ENCODE peak calls at places on chromosomes 6 and 20, in six cellular contexts. X is right atrium auricular region, J is ovary, H is ascending aorta, Z is mesenchymal stem cell, Q is neuronal stem cell. K is an unnamed sample. For H3K9me3, the result is how much of the 10 kb centered on the place peaks cover.

GRCh38 chr6:31837612-31838553 is 10.3 kb downstream of the HSPA1B start:
- DNase-seq in X (no peak), J (no peak), H (no peak), Z (no peak), Q (no peak), K (no peak)

GRCh38 chr6:10418862-10419748 is 4.2 kb upstream of the TFAP2A start:
- DNase-seq in X (no peak), J (no peak), H (no peak), Z (no peak), Q (no peak), K (peak)

GRCh38 chr6:166495487-166496314 is 90.8 kb downstream of the RAMACL start:
- DNase-seq in X (no peak), J (no peak), H (no peak), Z (no peak), Q (no peak), K (no peak)

GRCh38 chr6:135021310-135022049 is 33.1 kb downstream of the HBS1L start:
- DNase-seq in X (no peak), J (no peak), H (no peak), Z (no peak), Q (no peak), K (no peak)

GRCh38 chr20:53157443-53158408 is 185.6 kb downstream of the TSHZ2 start:
- DNase-seq in X (no peak), J (peak), H (no peak), Z (peak), Q (peak), K (peak)

GRCh38 chr6:25232478-25232877 is 46.7 kb upstream of the CARMIL1 start:
- DNase-seq in X (no peak), J (no peak), H (no peak), Z (no peak), Q (no peak), K (no peak)

GRCh38 chr20:37524221-37524700 is 3.2 kb downstream of the NNAT start:
- DNase-seq in X (no peak), J (no peak), H (no peak), Z (no peak), Q (no peak), K (peak)

GRCh38 chr20:22757424-22758189 is 173.2 kb upstream of the FOXA2 start:
- DNase-seq in X (no peak), J (no peak), H (no peak), Z (no peak), Q (no peak), K (no peak)

GRCh38 chr6:31693535-31693934 is 9.6 kb downstream of the ABHD16A start:
- DNase-seq in X (no peak), J (no peak), H (no peak), Z (no peak), Q (no peak), K (no peak)

GRCh38 chr6:64266351-64266821 is 630.8 kb downstream of the PHF3 start:
- DNase-seq in X (no peak), J (no peak), H (no peak), Z (no peak), Q (no peak), K (no peak)

GRCh38 chr6:52285174-52286068 is 879 bp upstream of the MCM3 start:
- DNase-seq in X (no peak), J (no peak), H (no peak), Z (no peak), Q (no peak), K (no peak)

GRCh38 chr20:29878281-29878741 is 1379.2 kb upstream of the DEFB115 start:
- DNase-seq in X (no peak), J (no peak), H (no peak), Z (no peak), Q (no peak), K (no peak)

GRCh38 chr6:170139531-170139930 is 151.3 kb downstream of the DLL1 start:
- DNase-seq in X (no peak), J (peak), H (no peak), Z (no peak), Q (no peak), K (no peak)

GRCh38 chr6:36997811-36998722 is 7.4 kb upstream of the FGD2 start:
- DNase-seq in X (no peak), J (peak), H (no peak), Z (no peak), Q (no peak), K (no peak)

GRCh38 chr20:39574061-39574460 is 611.9 kb downstream of the DHX35 start:
- DNase-seq in X (no peak), J (no peak), H (no peak), Z (no peak), Q (no peak), K (no peak)

GRCh38 chr6:53326372-53327016 is 22.3 kb downstream of the ELOVL5 start:
- DNase-seq in X (no peak), J (peak), H (peak), Z (peak), Q (no peak), K (peak)

GRCh38 chr6:118377711-118378414 is 170.2 kb upstream of the PLN start:
- DNase-seq in X (no peak), J (no peak), H (no peak), Z (no peak), Q (peak), K (no peak)

GRCh38 chr6:31534011-31534410 is 5.2 kb downstream of the MCCD1 start:
- DNase-seq in X (no peak), J (no peak), H (no peak), Z (no peak), Q (no peak), K (no peak)

GRCh38 chr6:67633058-67633457 is 1002.0 kb upstream of the ADGRB3 start:
- DNase-seq in X (no peak), J (no peak), H (no peak), Z (no peak), Q (no peak), K (no peak)

GRCh38 chr6:159100011-159100788 is 55.4 kb upstream of the TAGAP start:
- DNase-seq in X (peak), J (no peak), H (no peak), Z (no peak), Q (no peak), K (no peak)

GRCh38 chr6:117605169-117605826 is 3.0 kb upstream of the GOPC start:
- DNase-seq in X (no peak), J (no peak), H (no peak), Z (peak), Q (peak), K (peak)

GRCh38 chr6:148175511-148176188 is 167.0 kb upstream of the SASH1 start:
- DNase-seq in X (no peak), J (no peak), H (no peak), Z (no peak), Q (no peak), K (peak)

GRCh38 chr6:87045521-87046075 is 49.3 kb downstream of the CGA start:
- DNase-seq in X (no peak), J (no peak), H (no peak), Z (no peak), Q (no peak), K (no peak)

GRCh38 chr6:158849899-158850806 is 31.0 kb upstream of the EZR start:
- DNase-seq in X (no peak), J (no peak), H (no peak), Z (peak), Q (no peak), K (peak)

GRCh38 chr6:157789861-157790260 is 33.2 kb upstream of the SNX9 start:
- DNase-seq in X (no peak), J (no peak), H (no peak), Z (no peak), Q (no peak), K (no peak)

GRCh38 chr6:14981960-14982359 is 263.9 kb upstream of the JARID2 start:
- DNase-seq in X (no peak), J (no peak), H (no peak), Z (no peak), Q (no peak), K (no peak)

GRCh38 chr6:70299456-70299855 is 3.4 kb downstream of the COL9A1 start:
- DNase-seq in X (no peak), J (no peak), H (no peak), Z (peak), Q (no peak), K (peak)

GRCh38 chr6:5763871-5764270 is 242.9 kb downstream of the NRN1 start:
- DNase-seq in X (no peak), J (no peak), H (no peak), Z (no peak), Q (no peak), K (no peak)

GRCh38 chr6:127893541-127893940 is 7.3 kb downstream of the THEMIS start:
- DNase-seq in X (no peak), J (no peak), H (no peak), Z (no peak), Q (no peak), K (no peak)

GRCh38 chr6:94454231-94454630 is 1034.9 kb upstream of the EPHA7 start:
- DNase-seq in X (no peak), J (no peak), H (no peak), Z (no peak), Q (no peak), K (no peak)

GRCh38 chr20:36197271-36197670 is 39.0 kb upstream of the AAR2 start:
- DNase-seq in X (no peak), J (no peak), H (no peak), Z (no peak), Q (no peak), K (peak)

GRCh38 chr6:26660096-26660425 is 515 bp upstream of the ZNF322 start:
- DNase-seq in X (no peak), J (no peak), H (no peak), Z (no peak), Q (no peak), K (no peak)

GRCh38 chr6:112503210-112503609 is 156.1 kb downstream of the RFPL4B start:
- DNase-seq in X (no peak), J (no peak), H (no peak), Z (peak), Q (peak), K (no peak)

GRCh38 chr6:56729719-56730118 is 87.0 kb upstream of the DST start:
- DNase-seq in X (no peak), J (no peak), H (no peak), Z (peak), Q (no peak), K (peak)

GRCh38 chr6:157317129-157317814 is 6.0 kb downstream of the TMEM242 start:
- DNase-seq in X (peak), J (peak), H (peak), Z (peak), Q (no peak), K (peak)

GRCh38 chr20:49821850-49822249 is 9.2 kb downstream of the SLC9A8 start:
- DNase-seq in X (no peak), J (no peak), H (no peak), Z (peak), Q (no peak), K (peak)

GRCh38 chr20:35129647-35130069 is 17.5 kb downstream of the EDEM2 start:
- DNase-seq in X (no peak), J (no peak), H (no peak), Z (peak), Q (no peak), K (peak)

GRCh38 chr20:49675368-49676151 is 38.1 kb downstream of the B4GALT5 start:
- DNase-seq in X (no peak), J (no peak), H (no peak), Z (no peak), Q (no peak), K (no peak)

GRCh38 chr20:5402903-5403531 is 86.3 kb upstream of the PROKR2 start:
- DNase-seq in X (no peak), J (no peak), H (no peak), Z (peak), Q (peak), K (peak)

GRCh38 chr20:7656662-7657061 is 283.6 kb downstream of the HAO1 start:
- DNase-seq in X (no peak), J (no peak), H (no peak), Z (no peak), Q (no peak), K (no peak)

GRCh38 chr6:140178550-140179334 is 804.3 kb upstream of the CITED2 start:
- DNase-seq in X (no peak), J (no peak), H (no peak), Z (no peak), Q (no peak), K (peak)
- H3K9me3 ChIP-seq in X (under half), J (under half), H (under half), Z (under half), Q (under half), K (under half)

DNA sequence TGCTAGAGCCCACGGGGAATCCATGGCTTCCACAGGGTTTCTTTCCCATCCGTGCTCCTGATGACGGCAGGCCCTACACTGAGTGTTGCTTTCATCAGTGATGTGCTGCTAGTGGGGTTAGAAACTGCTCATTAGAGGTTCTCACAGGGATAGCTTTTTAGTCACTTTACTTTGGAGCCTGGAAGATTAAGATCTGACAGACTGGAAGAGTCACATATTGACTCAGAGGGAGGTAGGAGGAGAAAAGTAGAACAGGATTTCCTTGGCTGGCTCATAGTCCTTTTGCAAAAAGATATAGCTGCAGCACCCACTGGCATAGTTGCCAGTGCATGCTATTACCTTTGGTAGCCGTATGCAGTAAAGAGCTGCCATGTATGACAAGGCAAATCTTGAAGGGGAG is 890.3 kb downstream of the C6orf118 start:
- DNase-seq in X (no peak), J (no peak), H (no peak), Z (no peak), Q (no peak), K (no peak)
- H3K9me3 ChIP-seq in X (under half), J (under half), H (under half), Z (under half), Q (under half), K (under half)

DNA sequence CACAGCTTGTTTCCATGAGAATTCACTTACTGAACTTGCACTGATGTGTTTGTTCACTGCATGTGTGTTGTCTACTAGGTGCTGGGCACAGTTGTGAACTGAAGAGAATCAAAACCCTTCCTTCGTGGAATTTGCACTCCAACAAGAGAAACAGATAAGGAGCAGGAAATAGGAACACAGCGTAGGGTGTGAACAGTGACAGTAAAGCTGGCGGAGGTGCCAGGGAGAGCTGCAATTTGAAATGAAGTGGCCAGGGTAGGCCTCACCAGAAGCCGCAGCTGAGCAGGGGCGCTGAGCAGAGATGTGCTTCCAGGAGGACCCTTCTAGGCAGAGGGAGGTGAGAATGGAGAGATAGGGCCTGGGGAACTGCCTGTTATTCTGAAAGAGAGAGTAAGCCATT is 114.9 kb upstream of the AFDN start:
- DNase-seq in X (no peak), J (no peak), H (no peak), Z (no peak), Q (no peak), K (no peak)
- H3K9me3 ChIP-seq in X (under half), J (under half), H (under half), Z (under half), Q (under half), K (under half)

GRCh38 chr20:31454374-31454773 is 13.9 kb downstream of the DEFB123 start:
- DNase-seq in X (no peak), J (no peak), H (no peak), Z (no peak), Q (no peak), K (no peak)
- H3K9me3 ChIP-seq in X (under half), J (under half), H (under half), Z (under half), Q (under half), K (under half)

DNA sequence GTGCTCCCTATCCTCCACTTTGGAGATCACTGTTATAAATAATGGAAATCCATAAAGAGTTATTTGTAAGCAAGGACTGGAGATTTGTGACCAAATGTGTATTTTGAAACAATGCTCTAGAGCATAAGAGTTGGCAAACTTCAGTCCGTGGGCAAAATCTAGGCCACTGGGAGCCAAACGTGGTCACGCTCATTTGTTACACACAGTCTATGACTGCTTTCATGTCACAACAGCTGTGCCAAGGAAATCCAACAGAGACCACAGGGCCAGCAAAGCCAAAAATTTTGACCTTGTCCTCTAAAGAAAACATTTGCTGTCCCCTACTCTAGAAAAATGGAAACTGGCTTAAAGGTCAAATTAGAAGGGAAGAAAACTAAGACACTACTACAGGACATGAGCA is 7.9 kb downstream of the ZNF334 start:
- DNase-seq in X (no peak), J (no peak), H (no peak), Z (no peak), Q (no peak), K (no peak)
- H3K9me3 ChIP-seq in X (under half), J (under half), H (under half), Z (half or more), Q (under half), K (under half)

DNA sequence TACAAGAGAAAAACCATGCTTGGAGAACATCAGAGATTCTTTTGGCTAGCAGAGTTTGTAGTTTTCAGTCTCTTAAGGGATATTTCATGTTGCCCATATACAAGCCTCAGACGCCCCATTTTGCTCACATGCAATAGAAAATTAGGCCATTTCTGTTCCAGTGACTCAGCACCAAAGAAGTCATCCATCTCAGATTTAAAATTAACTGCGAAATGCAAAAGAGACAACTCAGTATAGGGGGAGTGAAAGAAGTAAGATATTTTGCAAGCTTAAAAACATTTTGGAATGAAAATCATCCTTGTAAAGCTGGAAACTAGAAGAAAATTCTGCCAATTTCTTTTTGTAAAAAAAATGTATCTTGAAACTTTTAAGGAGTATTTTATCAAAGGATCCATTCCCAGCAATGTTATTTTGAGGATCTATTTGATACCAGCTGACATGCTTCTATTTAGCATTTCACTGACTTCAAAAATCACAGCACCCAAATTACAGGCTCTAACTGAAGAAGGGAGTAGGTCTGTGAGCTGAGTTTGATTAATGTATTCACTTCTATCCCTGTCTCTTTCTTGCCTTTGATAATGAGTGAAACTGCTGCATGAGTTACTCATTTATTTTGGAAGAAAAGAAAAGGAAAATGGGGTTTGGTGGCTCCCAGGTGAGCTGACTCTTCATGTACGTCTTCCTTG is 223.7 kb upstream of the SULF2 start:
- DNase-seq in X (peak), J (no peak), H (no peak), Z (no peak), Q (no peak), K (no peak)
- H3K9me3 ChIP-seq in X (under half), J (under half), H (under half), Z (under half), Q (under half), K (under half)

GRCh38 chr20:63350597-63351379 is 10.4 kb downstream of the CHRNA4 start:
- DNase-seq in X (no peak), J (no peak), H (no peak), Z (no peak), Q (no peak), K (no peak)
- H3K9me3 ChIP-seq in X (under half), J (under half), H (under half), Z (under half), Q (under half), K (under half)

GRCh38 chr6:301929-302705 is 9.8 kb downstream of the DUSP22 start:
- DNase-seq in X (no peak), J (no peak), H (no peak), Z (no peak), Q (no peak), K (no peak)
- H3K9me3 ChIP-seq in X (under half), J (under half), H (under half), Z (under half), Q (under half), K (under half)

K was measured in mammary epithelial cell.